ENCODE peak calls at places on chromosomes 7 and 10, in nine cellular contexts. R is neuronal stem cell, A is adipocyte, S is psoas muscle, B is pancreas, D is spleen, O is H7, Y is upper lobe of left lung, W is GM23248. V is an unnamed sample. For H3K36me3, the result is how much of the 10 kb centered on the place peaks cover.

GRCh38 chr7:100563809-100564400 is 9.8 kb downstream of the SAP25 start:
- DNase-seq in R (peak), A (peak), S (peak), B (peak), D (peak), O (peak), Y (no peak), W (peak), V (peak)

GRCh38 chr10:30987463-30987862 is 44.2 kb downstream of the ZNF438 start:
- DNase-seq in R (no peak), A (no peak), S (no peak), B (no peak), D (no peak), O (no peak), Y (no peak), W (no peak), V (no peak)

GRCh38 chr7:22251906-22252495 is 105.0 kb downstream of the RAPGEF5 start:
- DNase-seq in R (no peak), A (no peak), S (no peak), B (no peak), D (no peak), O (no peak), Y (no peak), W (no peak), V (no peak)

GRCh38 chr7:119630570-119630969 is 642.4 kb upstream of the KCND2 start:
- DNase-seq in R (no peak), A (no peak), S (no peak), B (no peak), D (no peak), O (peak), Y (no peak), W (no peak), V (no peak)

GRCh38 chr10:19785366-19785765 is 30.9 kb upstream of the PLXDC2 start:
- DNase-seq in R (no peak), A (no peak), S (no peak), B (no peak), D (no peak), O (no peak), Y (no peak), W (peak), V (no peak)

GRCh38 chr7:105677803-105678583 is 96.7 kb upstream of the EFCAB10 start:
- DNase-seq in R (no peak), A (no peak), S (peak), B (no peak), D (peak), O (no peak), Y (no peak), W (peak), V (no peak)

GRCh38 chr10:118595064-118595420 is 406 bp downstream of the PRLHR start:
- DNase-seq in R (no peak), A (no peak), S (no peak), B (no peak), D (no peak), O (peak), Y (no peak), W (no peak), V (no peak)

GRCh38 chr7:137850586-137850985 is 3.8 kb upstream of the DGKI start:
- DNase-seq in R (no peak), A (no peak), S (no peak), B (no peak), D (no peak), O (no peak), Y (no peak), W (peak), V (no peak)

GRCh38 chr7:44959956-44960640 is 18.7 kb downstream of the MYO1G start:
- DNase-seq in R (no peak), A (no peak), S (no peak), B (no peak), D (no peak), O (peak), Y (no peak), W (no peak), V (no peak)

GRCh38 chr7:730501-731439 is 3.7 kb upstream of the PRKAR1B start:
- DNase-seq in R (no peak), A (no peak), S (no peak), B (no peak), D (peak), O (peak), Y (peak), W (peak), V (no peak)

GRCh38 chr7:130869918-130870317 is 135.9 kb upstream of the KLF14 start:
- DNase-seq in R (no peak), A (no peak), S (no peak), B (no peak), D (no peak), O (no peak), Y (no peak), W (no peak), V (no peak)

GRCh38 chr7:157828881-157829280 is 492.1 kb downstream of the DNAJB6 start:
- DNase-seq in R (no peak), A (no peak), S (no peak), B (no peak), D (no peak), O (no peak), Y (no peak), W (no peak), V (no peak)

GRCh38 chr10:33524966-33525365 is 190.5 kb upstream of the NRP1 start:
- DNase-seq in R (no peak), A (peak), S (no peak), B (no peak), D (no peak), O (no peak), Y (peak), W (peak), V (no peak)

GRCh38 chr7:50068026-50068425 is 25.0 kb downstream of the ZPBP start:
- DNase-seq in R (no peak), A (no peak), S (no peak), B (no peak), D (no peak), O (no peak), Y (no peak), W (peak), V (no peak)

GRCh38 chr10:43084812-43085211 is 7.9 kb downstream of the RET start:
- DNase-seq in R (no peak), A (no peak), S (no peak), B (no peak), D (no peak), O (no peak), Y (no peak), W (no peak), V (no peak)

GRCh38 chr10:43204394-43204942 is 62.4 kb downstream of the RASGEF1A start:
- DNase-seq in R (no peak), A (no peak), S (no peak), B (no peak), D (no peak), O (peak), Y (no peak), W (no peak), V (no peak)

GRCh38 chr10:18651324-18652007 is at the start of gene NSUN6:
- DNase-seq in R (peak), A (peak), S (peak), B (peak), D (peak), O (peak), Y (peak), W (peak), V (peak)

GRCh38 chr7:108094375-108094774 is 35.8 kb downstream of the LAMB4 start:
- DNase-seq in R (no peak), A (peak), S (no peak), B (no peak), D (no peak), O (no peak), Y (no peak), W (peak), V (no peak)

GRCh38 chr10:72088879-72089585 is 681 bp upstream of the SPOCK2 start:
- DNase-seq in R (no peak), A (peak), S (peak), B (no peak), D (peak), O (peak), Y (no peak), W (peak), V (no peak)

GRCh38 chr10:88731296-88731695 is 25.2 kb downstream of the LIPK start:
- DNase-seq in R (no peak), A (no peak), S (no peak), B (no peak), D (peak), O (peak), Y (no peak), W (peak), V (peak)

GRCh38 chr7:141706394-141707064 is 1.6 kb upstream of the WEE2 start:
- DNase-seq in R (no peak), A (no peak), S (no peak), B (no peak), D (no peak), O (no peak), Y (no peak), W (no peak), V (no peak)

GRCh38 chr7:95316588-95316987 is 7.7 kb downstream of the PON1 start:
- DNase-seq in R (no peak), A (no peak), S (no peak), B (no peak), D (no peak), O (no peak), Y (no peak), W (no peak), V (no peak)

GRCh38 chr7:90994121-90994520 is 270.1 kb upstream of the FZD1 start:
- DNase-seq in R (no peak), A (no peak), S (no peak), B (no peak), D (no peak), O (no peak), Y (no peak), W (no peak), V (no peak)

GRCh38 chr10:114261116-114261515 is 22.1 kb downstream of the VWA2 start:
- DNase-seq in R (no peak), A (peak), S (no peak), B (no peak), D (no peak), O (no peak), Y (no peak), W (peak), V (no peak)

GRCh38 chr7:74569501-74570075 is 87.9 kb upstream of the GTF2I start:
- DNase-seq in R (no peak), A (no peak), S (no peak), B (no peak), D (no peak), O (peak), Y (no peak), W (no peak), V (peak)

GRCh38 chr7:73560035-73560835 is 2.7 kb upstream of the BCL7B start:
- DNase-seq in R (no peak), A (peak), S (no peak), B (no peak), D (no peak), O (no peak), Y (no peak), W (peak), V (no peak)

GRCh38 chr7:21617916-21618390 is 75.1 kb downstream of the DNAH11 start:
- DNase-seq in R (no peak), A (peak), S (peak), B (no peak), D (no peak), O (no peak), Y (no peak), W (peak), V (no peak)

GRCh38 chr10:95403690-95404459 is 113.1 kb upstream of the PDLIM1 start:
- DNase-seq in R (no peak), A (no peak), S (no peak), B (no peak), D (no peak), O (no peak), Y (no peak), W (no peak), V (no peak)

GRCh38 chr10:95401704-95402469 is 111.1 kb upstream of the PDLIM1 start:
- DNase-seq in R (no peak), A (no peak), S (no peak), B (no peak), D (no peak), O (no peak), Y (no peak), W (no peak), V (no peak)

GRCh38 chr10:95399167-95399566 is 108.4 kb upstream of the PDLIM1 start:
- DNase-seq in R (no peak), A (no peak), S (no peak), B (no peak), D (no peak), O (no peak), Y (no peak), W (no peak), V (no peak)

GRCh38 chr10:95397747-95398146 is 106.9 kb upstream of the PDLIM1 start:
- DNase-seq in R (no peak), A (no peak), S (no peak), B (no peak), D (no peak), O (no peak), Y (no peak), W (peak), V (no peak)

DNA sequence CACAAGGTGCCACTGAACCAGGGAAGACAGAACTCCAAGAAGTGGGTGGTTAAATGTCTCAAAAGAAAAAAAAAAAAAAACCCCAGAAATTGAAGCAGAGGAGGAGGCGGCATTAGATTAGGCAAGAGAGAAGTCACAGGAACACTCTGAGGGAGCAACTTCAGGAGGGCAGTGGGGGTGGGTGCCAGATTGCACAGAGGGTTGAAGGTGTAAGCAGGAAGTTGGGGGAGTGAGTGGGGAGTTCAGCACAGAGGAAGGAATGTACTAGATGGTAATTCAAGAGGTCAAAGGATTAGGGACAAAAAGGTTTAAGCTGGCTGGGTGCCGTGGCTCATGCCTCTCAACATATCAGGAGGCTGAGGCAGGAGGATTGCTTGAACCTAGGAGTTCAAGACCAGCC is 110.0 kb upstream of the PDLIM1 start:
- DNase-seq in R (no peak), A (no peak), S (no peak), B (no peak), D (no peak), O (no peak), Y (no peak), W (no peak), V (no peak)
- H3K36me3 ChIP-seq in R (under half), A (half or more), S (half or more), B (under half), D (under half), O (under half), Y (under half), W (under half), V (under half)

GRCh38 chr10:13652860-13653259 is 66.1 kb downstream of the PRPF18 start:
- DNase-seq in R (no peak), A (no peak), S (no peak), B (no peak), D (no peak), O (no peak), Y (no peak), W (no peak), V (no peak)

GRCh38 chr10:13651969-13652720 is 65.4 kb downstream of the PRPF18 start:
- DNase-seq in R (no peak), A (no peak), S (no peak), B (no peak), D (no peak), O (no peak), Y (no peak), W (no peak), V (no peak)

GRCh38 chr10:13648425-13648824 is 61.7 kb downstream of the PRPF18 start:
- DNase-seq in R (no peak), A (no peak), S (no peak), B (no peak), D (no peak), O (no peak), Y (no peak), W (no peak), V (no peak)

GRCh38 chr10:13650961-13651360 is 64.2 kb downstream of the PRPF18 start:
- DNase-seq in R (no peak), A (no peak), S (no peak), B (no peak), D (no peak), O (no peak), Y (no peak), W (no peak), V (no peak)

DNA sequence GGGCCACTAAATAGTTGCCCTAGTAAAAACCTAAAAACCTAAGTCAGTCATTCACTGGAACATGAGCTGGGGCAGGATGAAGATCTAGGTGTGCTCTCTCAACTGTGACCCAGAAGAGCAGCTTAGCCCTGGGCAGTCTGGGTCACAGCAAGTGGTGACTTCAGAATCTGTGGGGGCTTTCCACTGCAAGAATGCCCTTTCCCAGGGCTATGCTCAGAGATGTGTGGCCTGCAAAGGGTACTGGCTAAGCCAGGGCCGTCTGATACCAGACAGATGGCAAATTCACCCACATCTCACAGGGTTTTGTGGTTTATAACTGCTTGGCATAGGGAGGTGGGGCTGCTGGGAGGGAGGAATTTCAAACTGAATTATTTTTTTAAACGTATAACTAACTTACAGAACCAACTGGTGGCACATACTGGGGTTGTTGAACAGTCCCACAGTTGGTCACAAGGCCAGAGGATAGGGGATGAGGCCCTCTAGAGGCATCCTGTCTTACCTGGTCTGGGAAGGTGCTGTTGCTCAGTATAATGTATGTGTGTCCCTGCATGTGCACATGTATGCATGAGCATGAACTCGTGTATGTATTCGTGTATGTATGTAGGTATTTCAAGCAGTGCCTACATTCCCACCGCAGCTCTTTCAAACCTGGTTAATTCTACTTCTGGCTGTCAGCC is 63.2 kb downstream of the PRPF18 start:
- DNase-seq in R (no peak), A (no peak), S (no peak), B (no peak), D (no peak), O (peak), Y (no peak), W (no peak), V (no peak)
- H3K36me3 ChIP-seq in R (half or more), A (half or more), S (half or more), B (half or more), D (half or more), O (under half), Y (under half), W (under half), V (under half)

DNA sequence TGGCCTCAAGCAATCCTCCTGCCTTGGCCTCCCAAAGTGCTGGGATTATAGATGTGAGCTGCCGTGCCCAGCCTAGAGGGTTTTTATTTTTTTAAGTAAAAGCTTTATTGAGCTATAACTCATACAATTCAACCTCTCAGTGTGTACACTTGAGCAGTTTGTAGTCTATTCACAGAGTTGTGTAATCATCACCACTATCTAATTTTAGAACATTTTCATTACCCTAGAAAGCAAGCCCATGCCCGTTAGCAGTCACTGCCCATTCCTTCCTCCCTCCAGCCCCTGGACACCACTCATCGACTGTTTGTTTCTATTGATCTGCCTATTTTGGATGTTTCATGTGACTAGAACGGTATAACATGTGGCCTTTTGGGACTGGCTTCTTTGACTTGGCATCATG is 25.7 kb upstream of the SEC61A2 start:
- DNase-seq in R (no peak), A (no peak), S (no peak), B (no peak), D (no peak), O (no peak), Y (no peak), W (no peak), V (no peak)
- H3K36me3 ChIP-seq in R (half or more), A (half or more), S (half or more), B (under half), D (half or more), O (under half), Y (under half), W (under half), V (half or more)

GRCh38 chr10:48550071-48550691 is 54.7 kb downstream of the ARHGAP22 start:
- DNase-seq in R (no peak), A (no peak), S (no peak), B (no peak), D (no peak), O (no peak), Y (no peak), W (no peak), V (no peak)
- H3K36me3 ChIP-seq in R (under half), A (under half), S (under half), B (under half), D (under half), O (under half), Y (under half), W (under half), V (under half)

GRCh38 chr7:149209518-149210269 is 14.3 kb downstream of the ZNF282 start:
- DNase-seq in R (peak), A (peak), S (no peak), B (no peak), D (no peak), O (peak), Y (no peak), W (peak), V (peak)

GRCh38 chr7:149205690-149206381 is 10.5 kb downstream of the ZNF282 start:
- DNase-seq in R (no peak), A (no peak), S (no peak), B (peak), D (peak), O (no peak), Y (peak), W (no peak), V (no peak)

GRCh38 chr7:149202831-149203231 is 7.5 kb downstream of the ZNF282 start:
- DNase-seq in R (no peak), A (no peak), S (no peak), B (peak), D (peak), O (no peak), Y (no peak), W (peak), V (no peak)

GRCh38 chr7:149210551-149210950 is 15.2 kb downstream of the ZNF282 start:
- DNase-seq in R (no peak), A (no peak), S (no peak), B (no peak), D (no peak), O (no peak), Y (no peak), W (no peak), V (no peak)

GRCh38 chr7:149207324-149208035 is 12.1 kb downstream of the ZNF282 start:
- DNase-seq in R (no peak), A (no peak), S (no peak), B (no peak), D (peak), O (no peak), Y (peak), W (no peak), V (no peak)
- H3K36me3 ChIP-seq in R (half or more), A (half or more), S (half or more), B (half or more), D (half or more), O (half or more), Y (under half), W (half or more), V (half or more)

GRCh38 chr7:2062648-2063047 is 170.1 kb downstream of the MAD1L1 start:
- DNase-seq in R (no peak), A (no peak), S (no peak), B (no peak), D (no peak), O (no peak), Y (no peak), W (no peak), V (no peak)
- H3K36me3 ChIP-seq in R (under half), A (under half), S (under half), B (under half), D (under half), O (under half), Y (under half), W (under half), V (under half)

GRCh38 chr7:32522746-32523145 is 27.5 kb downstream of the AVL9 start:
- DNase-seq in R (no peak), A (no peak), S (no peak), B (no peak), D (no peak), O (no peak), Y (no peak), W (no peak), V (no peak)

GRCh38 chr7:32519763-32520162 is 24.5 kb downstream of the AVL9 start:
- DNase-seq in R (no peak), A (no peak), S (no peak), B (no peak), D (no peak), O (no peak), Y (no peak), W (no peak), V (no peak)

GRCh38 chr7:32525839-32526238 is 30.6 kb downstream of the AVL9 start:
- DNase-seq in R (no peak), A (no peak), S (no peak), B (no peak), D (no peak), O (no peak), Y (no peak), W (no peak), V (no peak)

GRCh38 chr7:32518534-32519140 is 23.3 kb downstream of the AVL9 start:
- DNase-seq in R (peak), A (no peak), S (no peak), B (no peak), D (no peak), O (no peak), Y (no peak), W (peak), V (peak)

GRCh38 chr7:32524631-32525030 is 29.3 kb downstream of the AVL9 start:
- DNase-seq in R (no peak), A (no peak), S (no peak), B (no peak), D (no peak), O (no peak), Y (no peak), W (no peak), V (no peak)
- H3K36me3 ChIP-seq in R (under half), A (under half), S (under half), B (under half), D (under half), O (under half), Y (under half), W (under half), V (under half)